ENCODE peak calls at places on chromosomes 13 and 19, in four cellular contexts. X, K, P and T are unnamed samples.

GRCh38 chr13:41137241-41137640 is 4.6 kb upstream of the KBTBD6 start:
- DNase-seq in K (no peak), X (no peak), P (no peak), T (no peak)

GRCh38 chr19:39557791-39558622 is 18.0 kb upstream of the EID2 start:
- DNase-seq in K (no peak), X (no peak), P (peak; percentile 89), T (no peak)

GRCh38 chr13:96651598-96651997 is 342.7 kb downstream of the OXGR1 start:
- DNase-seq in P (no peak), X (no peak), K (no peak), T (no peak)

GRCh38 chr13:62846302-62846701 is 1430.7 kb upstream of the PCDH20 start:
- DNase-seq in P (no peak), K (no peak), X (no peak), T (no peak)

GRCh38 chr19:44131955-44132354 is 9.4 kb upstream of the ZNF234 start:
- DNase-seq in K (no peak), P (no peak), X (no peak), T (no peak)

GRCh38 chr19:51327066-51327985 is 14.6 kb downstream of the VSIG10L start:
- DNase-seq in X (no peak), K (no peak), P (peak; percentile 87), T (no peak)

GRCh38 chr19:54312436-54313362 is at the start of gene LILRA5:
- DNase-seq in X (no peak), P (peak; percentile 70), K (no peak), T (no peak)

GRCh38 chr19:44807162-44807561 is 1.7 kb upstream of the BCAM start:
- DNase-seq in X (no peak), P (no peak), K (no peak), T (no peak)

GRCh38 chr19:50268046-50268445 is 61.1 kb downstream of the KCNC3 start:
- DNase-seq in X (no peak), P (peak; percentile 12), K (no peak), T (no peak)

GRCh38 chr19:36136975-36137686 is 2.7 kb upstream of the CAPNS1 start:
- DNase-seq in X (no peak), K (no peak), P (no peak), T (peak; percentile 33)

GRCh38 chr19:18860725-18861124 is 29.0 kb downstream of the UPF1 start:
- DNase-seq in K (no peak), P (no peak), X (no peak), T (no peak)

GRCh38 chr19:11693505-11694499 is 44.9 kb downstream of the ZNF823 start:
- DNase-seq in P (peak; percentile 92), K (no peak), X (no peak), T (no peak)

GRCh38 chr19:50361290-50362029 is 4.0 kb downstream of the NAPSA start:
- DNase-seq in K (no peak), X (no peak), P (peak; percentile 37), T (no peak)

GRCh38 chr19:29529646-29530548 is 4.1 kb downstream of the VSTM2B start:
- DNase-seq in X (no peak), K (no peak), P (no peak), T (no peak)

GRCh38 chr13:81487151-81487550 is 1146.2 kb upstream of the SPRY2 start:
- DNase-seq in X (no peak), P (peak; percentile 70), K (no peak), T (no peak)

GRCh38 chr19:54204767-54205468 is 4.3 kb downstream of the RPS9 start:
- DNase-seq in X (no peak), K (no peak), P (no peak), T (no peak)

GRCh38 chr13:40446365-40446764 is 220.1 kb downstream of the FOXO1 start:
- DNase-seq in P (no peak), K (no peak), X (no peak), T (no peak)

GRCh38 chr19:33727331-33728028 is 69.2 kb upstream of the KCTD15 start:
- DNase-seq in P (no peak), K (no peak), X (no peak), T (no peak)